ENCODE peak calls at places on chromosomes 12 and 14, in nine cellular contexts. K, X, Y, R, M, H, O, J and L are unnamed samples.
A peak's percentile ranks its signal among the peaks of the same experiment; 100 is the strongest.

GRCh38 chr14:92185559-92185958 is 63.8 kb downstream of the CPSF2 start:
- DNase-seq in K (no peak), X (no peak), Y (no peak), R (no peak), M (no peak), H (no peak), O (no peak), J (no peak), L (no peak)

GRCh38 chr14:25090716-25091454 is 40.9 kb upstream of the STXBP6 start:
- DNase-seq in K (no peak), X (no peak), Y (no peak), R (no peak), M (no peak), H (no peak), O (no peak), J (no peak), L (peak; percentile 24)

GRCh38 chr14:21894003-21894897 is 220.6 kb upstream of the OR4E1 start:
- DNase-seq in K (no peak), X (no peak), Y (peak; percentile 13), R (peak; percentile 47), M (peak; percentile 30), H (no peak), O (no peak), J (peak; percentile 19), L (no peak)

GRCh38 chr12:96239711-96240234 is 45.6 kb downstream of the ELK3 start:
- DNase-seq in K (no peak), X (no peak), Y (no peak), R (no peak), M (no peak), H (no peak), O (no peak), J (no peak), L (no peak)

GRCh38 chr12:6957151-6957701 is 6.1 kb downstream of the PTPN6 start:
- DNase-seq in K (peak; percentile 74), X (no peak), Y (no peak), R (no peak), M (no peak), H (no peak), O (peak; percentile 62), J (no peak), L (no peak)

GRCh38 chr14:69584389-69584788 is 9.7 kb upstream of the CCDC177 start:
- DNase-seq in K (no peak), X (no peak), Y (no peak), R (no peak), M (no peak), H (no peak), O (no peak), J (no peak), L (no peak)

GRCh38 chr12:72141381-72141780 is 130.8 kb upstream of the TRHDE start:
- DNase-seq in K (no peak), X (no peak), Y (no peak), R (no peak), M (no peak), H (no peak), O (no peak), J (peak; percentile 21), L (peak; percentile 10)

GRCh38 chr12:68904351-68904982 is 28.5 kb downstream of the CPM start:
- DNase-seq in K (no peak), X (no peak), Y (no peak), R (no peak), M (no peak), H (no peak), O (no peak), J (no peak), L (no peak)

GRCh38 chr12:29561736-29562135 is 64.2 kb upstream of the OVCH1 start:
- DNase-seq in K (no peak), X (no peak), Y (no peak), R (no peak), M (no peak), H (no peak), O (no peak), J (no peak), L (no peak)

GRCh38 chr14:35534884-35535793 is 1.2 kb downstream of the INSM2 start:
- DNase-seq in K (peak; percentile 93), X (peak; percentile 6), Y (peak; percentile 40), R (peak; percentile 58), M (peak; percentile 84), H (no peak), O (peak; percentile 72), J (peak; percentile 80), L (peak; percentile 5)

GRCh38 chr12:124684971-124685688 is 117.7 kb upstream of the NCOR2 start:
- DNase-seq in K (peak; percentile 88), X (no peak), Y (no peak), R (no peak), M (no peak), H (no peak), O (no peak), J (no peak), L (no peak)